ENCODE peak calls at places on chromosomes 3 and 15, in nine cellular contexts. E, T, L, H, N, K, Z, I and F are unnamed samples.
A peak's percentile ranks its signal among the peaks of the same experiment; 100 is the strongest.

GRCh38 chr3:69210068-69210730 is 87.8 kb upstream of the LMOD3 start:
- DNase-seq in E (no peak), T (no peak), L (no peak), H (no peak), N (no peak), K (no peak), Z (no peak), I (no peak), F (no peak)

GRCh38 chr3:32313723-32314473 is 75.4 kb downstream of the CMTM8 start:
- DNase-seq in E (peak; percentile 39), T (peak; percentile 53), L (peak; percentile 37), H (no peak), N (peak; percentile 3), K (peak; percentile 79), Z (no peak), I (no peak), F (peak; percentile 40)

GRCh38 chr15:89936051-89936792 is 23.5 kb upstream of the ARPIN start:
- DNase-seq in E (no peak), T (no peak), L (no peak), H (no peak), N (no peak), K (no peak), Z (no peak), I (no peak), F (no peak)

GRCh38 chr3:72086712-72087093 is 301.8 kb upstream of the PROK2 start:
- DNase-seq in E (no peak), T (no peak), L (no peak), H (no peak), N (no peak), K (no peak), Z (no peak), I (no peak), F (no peak)

GRCh38 chr15:43186003-43186353 is 775 bp downstream of the CCNDBP1 start:
- DNase-seq in E (peak; percentile 28), T (peak; percentile 6), L (no peak), H (no peak), N (no peak), K (peak; percentile 28), Z (no peak), I (no peak), F (no peak)

GRCh38 chr3:30161370-30161769 is 445.0 kb upstream of the TGFBR2 start:
- DNase-seq in E (no peak), T (peak; percentile 54), L (peak; percentile 43), H (no peak), N (peak; percentile 67), K (no peak), Z (no peak), I (no peak), F (no peak)

GRCh38 chr15:37106490-37107001 is 6.2 kb upstream of the MEIS2 start:
- DNase-seq in E (peak; percentile 76), T (peak; percentile 67), L (no peak), H (peak; percentile 62), N (peak; percentile 24), K (no peak), Z (no peak), I (no peak), F (peak; percentile 74)

GRCh38 chr15:48242531-48242930 is 36.4 kb downstream of the SLC12A1 start:
- DNase-seq in E (no peak), T (no peak), L (no peak), H (no peak), N (no peak), K (no peak), Z (no peak), I (no peak), F (no peak)

GRCh38 chr15:67783303-67783702 is 42.0 kb upstream of the SKOR1 start:
- DNase-seq in E (no peak), T (no peak), L (no peak), H (peak; percentile 97), N (no peak), K (no peak), Z (no peak), I (no peak), F (peak; percentile 88)

GRCh38 chr3:160372780-160373179 is 26.2 kb downstream of the IFT80 start:
- DNase-seq in E (no peak), T (peak; percentile 53), L (peak; percentile 43), H (no peak), N (peak; percentile 85), K (no peak), Z (no peak), I (no peak), F (no peak)

GRCh38 chr3:45616158-45616557 is 21.6 kb downstream of the LIMD1 start:
- DNase-seq in E (no peak), T (no peak), L (no peak), H (no peak), N (no peak), K (no peak), Z (no peak), I (no peak), F (no peak)

GRCh38 chr3:127170794-127171193 is 22.1 kb upstream of the PRR23E start:
- DNase-seq in E (peak; percentile 58), T (peak; percentile 78), L (peak; percentile 68), H (no peak), N (peak; percentile 64), K (peak; percentile 16), Z (no peak), I (peak; percentile 80), F (no peak)

GRCh38 chr3:142213298-142213697 is 12.1 kb downstream of the GK5 start:
- DNase-seq in E (peak; percentile 19), T (peak; percentile 39), L (peak; percentile 33), H (no peak), N (no peak), K (no peak), Z (no peak), I (no peak), F (no peak)

GRCh38 chr3:196979545-196979944 is 10.9 kb upstream of the PIGZ start:
- DNase-seq in E (peak; percentile 77), T (peak; percentile 33), L (no peak), H (no peak), N (peak; percentile 57), K (no peak), Z (no peak), I (no peak), F (no peak)

GRCh38 chr3:183775781-183776180 is 49.6 kb downstream of the MAP6D1 start:
- DNase-seq in E (no peak), T (no peak), L (no peak), H (no peak), N (no peak), K (no peak), Z (no peak), I (no peak), F (no peak)

GRCh38 chr3:37652851-37653250 is 208.8 kb upstream of the CTDSPL start:
- DNase-seq in E (no peak), T (no peak), L (no peak), H (no peak), N (no peak), K (peak; percentile 35), Z (no peak), I (no peak), F (no peak)

GRCh38 chr15:78077053-78077859 is at the start of gene TBC1D2B:
- DNase-seq in E (peak; percentile 85), T (peak; percentile 54), L (no peak), H (peak; percentile 77), N (peak; percentile 48), K (peak; percentile 55), Z (no peak), I (peak; percentile 94), F (peak; percentile 82)

GRCh38 chr15:78077860-78078187 is 313 bp upstream of the TBC1D2B start:
- DNase-seq in E (no peak), T (no peak), L (no peak), H (no peak), N (no peak), K (no peak), Z (no peak), I (no peak), F (no peak)

GRCh38 chr15:78079296-78080087 is 2.0 kb upstream of the TBC1D2B start:
- DNase-seq in E (no peak), T (no peak), L (no peak), H (no peak), N (no peak), K (no peak), Z (no peak), I (no peak), F (no peak)

GRCh38 chr15:78075490-78076230 is 1.9 kb downstream of the TBC1D2B start:
- DNase-seq in E (peak; percentile 82), T (peak; percentile 91), L (peak; percentile 89), H (no peak), N (peak; percentile 95), K (peak; percentile 72), Z (peak; percentile 68), I (no peak), F (no peak)

DNA sequence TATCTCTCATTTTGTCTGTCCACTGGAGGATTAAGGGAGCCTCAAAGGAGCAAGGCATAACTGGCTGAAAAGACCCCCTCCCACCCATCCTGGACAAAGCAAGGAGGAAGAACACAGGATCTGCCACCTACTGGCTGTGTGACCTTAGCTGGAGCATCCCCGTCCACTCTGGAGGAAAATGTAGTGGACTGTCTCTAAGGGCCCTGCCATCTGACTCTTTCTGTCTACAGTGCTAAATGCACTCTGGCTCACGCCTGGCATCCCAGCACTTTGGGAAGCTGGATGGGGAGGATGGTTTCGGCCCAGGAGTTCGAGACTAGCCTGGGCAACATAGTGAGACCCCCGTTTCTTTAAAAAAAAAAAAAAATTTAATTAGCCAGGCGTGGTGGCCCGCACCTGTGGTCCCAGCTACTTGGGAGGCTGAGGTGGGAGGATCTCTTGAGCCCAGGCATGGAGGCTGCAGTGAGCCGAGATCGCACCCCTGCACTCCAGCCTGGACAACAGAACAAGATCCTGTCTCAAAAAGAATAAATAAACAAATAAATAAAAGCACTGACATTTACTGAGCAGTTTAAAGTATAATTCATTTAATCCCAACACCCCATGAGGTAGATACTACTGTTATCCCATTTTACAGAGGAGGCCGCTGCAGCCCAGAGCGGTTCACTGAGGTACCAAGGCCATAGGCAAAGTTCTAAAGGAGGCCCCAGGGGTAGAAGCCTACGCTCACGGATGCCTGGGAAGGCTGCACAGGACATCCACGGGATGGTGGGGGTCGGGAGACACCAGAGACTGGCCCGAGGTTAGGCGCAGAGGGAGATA is 1.1 kb downstream of the TBC1D2B start:
- DNase-seq in E (no peak), T (no peak), L (no peak), H (no peak), N (no peak), K (no peak), Z (no peak), I (peak; percentile 44), F (no peak)
- H3K4me1 ChIP-seq in E (peaks cover 39% of the 10 kb centered on the region), T (peaks cover 23% of the 10 kb centered on the region), L (peaks cover 35% of the 10 kb centered on the region), H (peaks cover 32% of the 10 kb centered on the region), N (peaks cover 9% of the 10 kb centered on the region), K (peaks cover 11% of the 10 kb centered on the region), Z (peaks cover 79% of the 10 kb centered on the region), I (peaks cover 17% of the 10 kb centered on the region), F (peaks cover 45% of the 10 kb centered on the region)

GRCh38 chr3:18778602-18779001 is 353.5 kb upstream of the SATB1 start:
- DNase-seq in E (no peak), T (no peak), L (no peak), H (no peak), N (no peak), K (no peak), Z (no peak), I (no peak), F (no peak)
- H3K4me2 ChIP-seq in E (no peak overlapping the region), T (no peak overlapping the region), L (no peak overlapping the region), H (no peak overlapping the region), N (no peak overlapping the region), K (no peak overlapping the region), Z (no peak overlapping the region), I (no peak overlapping the region), F (no peak overlapping the region)

GRCh38 chr3:191961036-191961435 is 500.1 kb downstream of the PYDC2 start:
- DNase-seq in E (no peak), T (peak; percentile 10), L (no peak), H (no peak), N (no peak), K (no peak), Z (no peak), I (no peak), F (no peak)
- H2AFZ ChIP-seq in E (no peak overlapping the region), T (no peak overlapping the region), L (no peak overlapping the region), H (no peak overlapping the region), N (no peak overlapping the region), K (no peak overlapping the region), Z (no peak overlapping the region), I (no peak overlapping the region), F (no peak overlapping the region)

GRCh38 chr3:16935766-16936165 is 51.0 kb downstream of the PLCL2 start:
- DNase-seq in E (no peak), T (no peak), L (no peak), H (no peak), N (no peak), K (no peak), Z (no peak), I (no peak), F (no peak)
- H3K4me1 ChIP-seq in E (no peaks in the 10 kb centered on the region), T (no peaks in the 10 kb centered on the region), L (no peaks in the 10 kb centered on the region), H (no peaks in the 10 kb centered on the region), N (no peaks in the 10 kb centered on the region), K (no peaks in the 10 kb centered on the region), Z (no peaks in the 10 kb centered on the region), I (no peaks in the 10 kb centered on the region), F (no peaks in the 10 kb centered on the region)